ENCODE peak calls at places on chromosomes 4 and X, in four cellular contexts. D is cardiac muscle cell, Q is esophagus squamous epithelium, U is GM12878. R is an unnamed sample.

GRCh38 chrX:118116308-118117068 is at the start of gene KLHL13:
- DNase-seq in D (peak; percentile 44), Q (no peak), U (no peak), R (no peak)

GRCh38 chr4:153326513-153326912 is 18.0 kb upstream of the MND1 start:
- DNase-seq in D (peak; percentile 40), Q (no peak), U (no peak), R (no peak)

GRCh38 chr4:173212379-173212778 is 43.8 kb downstream of the GALNT7 start:
- DNase-seq in D (no peak), Q (no peak), U (no peak), R (no peak)

GRCh38 chr4:2057382-2058065 is 1.6 kb upstream of the NAT8L start:
- DNase-seq in D (no peak), Q (no peak), U (no peak), R (no peak)

GRCh38 chrX:72105436-72105835 is 26.3 kb downstream of the RTL5 start:
- DNase-seq in D (no peak), Q (no peak), U (peak; percentile 56), R (no peak)

GRCh38 chr4:5019274-5019673 is at the start of gene CYTL1:
- DNase-seq in D (peak; percentile 21), Q (no peak), U (no peak), R (no peak)

GRCh38 chr4:5609265-5610007 is 98.9 kb downstream of the EVC2 start:
- DNase-seq in D (no peak), Q (no peak), U (no peak), R (no peak)

GRCh38 chr4:77465271-77465670 is 140.3 kb upstream of the CXCL13 start:
- DNase-seq in D (peak; percentile 72), Q (no peak), U (no peak), R (peak; percentile 13)

GRCh38 chr4:53463340-53463739 is 85.9 kb downstream of the FIP1L1 start:
- DNase-seq in D (no peak), Q (no peak), U (no peak), R (no peak)

GRCh38 chr4:94461506-94461905 is 9.8 kb downstream of the PDLIM5 start:
- DNase-seq in D (no peak), Q (no peak), U (no peak), R (no peak)

GRCh38 chrX:77398341-77398740 is 48.8 kb upstream of the FGF16 start:
- DNase-seq in D (no peak), Q (no peak), U (no peak), R (no peak)

GRCh38 chr4:80188801-80189458 is 8.4 kb upstream of the PRDM8 start:
- DNase-seq in D (no peak), Q (no peak), U (no peak), R (no peak)

GRCh38 chrX:108736509-108737479 is at the start of gene IRS4:
- DNase-seq in D (peak; percentile 27), Q (no peak), U (no peak), R (no peak)

GRCh38 chr4:89071311-89071710 is 14.3 kb upstream of the FAM13A start:
- DNase-seq in D (no peak), Q (no peak), U (no peak), R (no peak)

GRCh38 chr4:23993373-23993772 is 103.5 kb upstream of the PPARGC1A start:
- DNase-seq in D (no peak), Q (no peak), U (no peak), R (no peak)

DNA sequence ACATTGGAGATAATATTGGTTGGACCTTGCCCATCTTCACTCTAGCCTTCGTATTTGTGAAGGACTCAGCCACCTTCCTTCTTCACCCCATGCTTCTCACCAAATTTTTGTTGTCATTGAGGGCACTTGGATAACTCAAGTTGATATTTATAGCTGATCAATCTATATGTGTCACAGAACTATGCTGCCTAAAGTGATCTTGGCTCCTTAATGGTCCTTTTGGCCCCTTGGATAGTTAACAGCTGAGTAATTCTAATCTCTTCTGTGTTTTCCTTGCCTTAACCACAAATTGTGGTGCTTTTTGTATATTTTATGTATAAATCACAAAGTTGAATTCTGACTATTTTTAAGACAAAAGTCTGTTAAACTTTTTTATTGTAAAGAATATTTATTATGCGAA is 6.6 kb downstream of the SPRY1 start:
- DNase-seq in D (no peak), Q (no peak), U (no peak), R (no peak)
- H3K4me3 ChIP-seq in D (no peak overlapping the region), Q (peak overlapping the region; percentile 90), U (no peak overlapping the region), R (no peak overlapping the region)

DNA sequence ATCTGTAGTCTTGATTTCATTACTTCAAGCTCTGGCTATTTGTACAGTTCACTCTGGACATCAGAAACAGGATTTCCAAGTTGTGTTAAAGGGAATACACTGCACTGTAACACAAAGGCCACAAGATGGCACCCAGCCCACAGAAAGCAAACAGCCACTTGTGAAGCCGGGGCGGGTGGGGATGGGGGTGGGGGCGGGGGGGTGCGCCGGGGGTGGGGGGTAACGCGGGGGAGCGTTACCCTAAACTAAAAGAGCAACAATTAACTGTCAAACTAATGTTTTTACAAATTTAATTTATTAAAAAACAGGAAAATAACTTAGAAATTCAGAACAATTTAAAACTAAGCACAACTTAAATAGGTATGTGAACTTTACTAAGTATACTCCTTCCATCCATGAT is 27.3 kb downstream of the PRDX4 start:
- DNase-seq in D (peak; percentile 66), Q (no peak), U (peak; percentile 11), R (peak; percentile 37)
- TF ChIP-seq CTCF in D (peak; percentile 36), Q (peak; percentile 36), U (peak; percentile 37), R (peak; percentile 68)

DNA sequence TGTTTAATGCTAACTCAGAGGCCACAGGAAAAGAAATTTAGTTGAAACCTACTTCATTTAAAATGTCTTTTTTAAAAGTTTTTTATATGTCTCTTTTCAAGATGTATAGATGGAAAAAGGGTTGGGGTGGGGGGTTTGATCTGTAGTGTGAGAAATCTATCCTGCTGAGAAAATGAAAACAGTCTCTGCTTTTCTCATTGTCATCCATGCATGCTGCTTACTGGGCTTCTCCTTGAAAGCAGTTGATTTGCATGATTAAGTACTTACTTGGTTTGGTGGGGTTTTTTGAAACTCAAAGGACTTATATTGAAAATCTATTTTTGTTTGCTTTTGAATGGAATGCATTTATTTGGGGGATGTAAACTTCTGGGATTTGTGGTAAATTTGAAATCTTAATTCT is 313.6 kb upstream of the DKK2 start:
- DNase-seq in D (no peak), Q (no peak), U (no peak), R (no peak)
- H3K27ac ChIP-seq in D (no peak overlapping the region), Q (no peak overlapping the region), U (no peak overlapping the region), R (no peak overlapping the region)

GRCh38 chrX:154409222-154409871 is at the start of gene DNASE1L1:
- DNase-seq in D (peak; percentile 92), Q (no peak), U (no peak), R (no peak)

GRCh38 chrX:154411322-154411980 is at the start of gene TAFAZZIN:
- DNase-seq in D (peak; percentile 66), Q (no peak), U (no peak), R (peak; percentile 79)

GRCh38 chrX:154411981-154412340 is 622 bp downstream of the TAFAZZIN start:
- DNase-seq in D (peak; percentile 54), Q (no peak), U (no peak), R (peak; percentile 90)

GRCh38 chrX:154412468-154412867 is 1.1 kb downstream of the TAFAZZIN start:
- DNase-seq in D (no peak), Q (no peak), U (no peak), R (peak; percentile 80)

DNA sequence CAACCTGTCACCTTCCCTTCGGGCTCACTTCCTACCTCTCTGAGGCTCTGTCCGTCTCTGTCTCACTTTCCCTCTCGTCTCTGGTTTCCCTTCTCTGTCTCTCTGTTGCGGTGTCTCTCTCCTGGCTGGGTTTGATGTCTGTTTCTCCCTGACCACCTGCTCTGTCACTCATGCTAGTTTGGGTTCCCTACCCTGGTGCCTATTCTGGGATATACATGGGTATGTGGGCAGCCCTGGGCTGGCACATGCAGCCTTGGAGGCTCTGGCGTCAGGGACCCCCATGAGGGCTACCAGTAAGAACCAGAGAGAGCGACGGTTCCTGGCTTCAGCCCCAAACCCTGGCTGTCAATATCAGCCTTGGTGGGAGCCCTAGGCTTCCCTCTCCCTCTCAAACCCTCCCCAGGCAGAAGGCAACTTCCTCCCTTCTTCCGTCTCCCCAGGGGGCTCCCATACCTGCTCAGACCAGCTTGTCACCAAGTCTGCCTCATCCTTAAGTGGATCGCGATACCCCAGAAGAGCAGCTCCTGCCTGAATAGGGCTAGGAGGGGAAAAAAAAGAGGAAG is 314 bp downstream of the DNASE1L1 start:
- DNase-seq in D (no peak), Q (no peak), U (no peak), R (no peak)
- H3K4me3 ChIP-seq in D (no peak overlapping the region), Q (peak overlapping the region; percentile 38), U (no peak overlapping the region), R (no peak overlapping the region)